ENCODE peak calls at places on chromosome 2, in seven cellular contexts. Q is MCF 10A, A is Kasumi-1, E is Right ventricle myocardium superior, S is dorsolateral prefrontal cortex, I is IMR-90, X is ELR. T is an unnamed sample.

GRCh38 chr2:135999899-136000298 is 14.5 kb upstream of the DARS1 start:
- DNase-seq in Q (no peak), A (no peak), E (no peak), S (no peak), I (no peak), X (no peak), T (no peak)

GRCh38 chr2:229083606-229084349 is 187.3 kb downstream of the PID1 start:
- DNase-seq in Q (no peak), A (no peak), E (no peak), S (no peak), I (no peak), X (no peak), T (no peak)

GRCh38 chr2:85737481-85737880 is 16.3 kb upstream of the ATOH8 start:
- DNase-seq in Q (peak), A (no peak), E (peak), S (no peak), I (peak), X (peak), T (no peak)

GRCh38 chr2:159044804-159045286 is 76.4 kb downstream of the TANC1 start:
- DNase-seq in Q (peak), A (no peak), E (peak), S (no peak), I (no peak), X (no peak), T (no peak)

GRCh38 chr2:134690629-134691215 is 28.1 kb downstream of the TMEM163 start:
- DNase-seq in Q (no peak), A (no peak), E (no peak), S (no peak), I (no peak), X (no peak), T (no peak)

GRCh38 chr2:71596011-71596410 is 142.7 kb downstream of the DYSF start:
- DNase-seq in Q (no peak), A (no peak), E (no peak), S (no peak), I (no peak), X (no peak), T (peak)

GRCh38 chr2:152093464-152093863 is 5.4 kb downstream of the CACNB4 start:
- DNase-seq in Q (no peak), A (peak), E (no peak), S (peak), I (no peak), X (no peak), T (no peak)

GRCh38 chr2:3636586-3637310 is 21.3 kb upstream of the ALLC start:
- DNase-seq in Q (no peak), A (no peak), E (no peak), S (no peak), I (no peak), X (no peak), T (no peak)

GRCh38 chr2:141109633-141110032 is 1021.2 kb downstream of the LRP1B start:
- DNase-seq in Q (peak), A (peak), E (no peak), S (no peak), I (no peak), X (peak), T (no peak)

GRCh38 chr2:175621847-175622246 is 380.2 kb downstream of the LNPK start:
- DNase-seq in Q (peak), A (no peak), E (no peak), S (no peak), I (no peak), X (no peak), T (no peak)